ENCODE peak calls at places on chromosomes 16 and 17, in five cellular contexts. A is tibial artery, U is upper lobe of right lung, V is left ventricle myocardium inferior, K is fibroblast of lung. S is an unnamed sample.
A peak's percentile ranks its signal among the peaks of the same experiment; 100 is the strongest.

GRCh38 chr17:42132941-42133340 is 10.3 kb downstream of the HSPB9 start:
- DNase-seq in K (peak; percentile 71), U (peak; percentile 89), A (peak; percentile 77), V (peak; percentile 52), S (no peak)

GRCh38 chr17:32103476-32104113 is 38.7 kb upstream of the RHOT1 start:
- DNase-seq in K (no peak), V (no peak), U (no peak), A (no peak), S (no peak)

GRCh38 chr17:34285304-34285792 is at the start of gene CCL11:
- DNase-seq in V (no peak), K (no peak), A (no peak), U (no peak), S (no peak)

GRCh38 chr17:43536236-43537088 is 9.7 kb downstream of the ETV4 start:
- DNase-seq in U (no peak), K (peak; percentile 70), A (no peak), V (no peak), S (no peak)

GRCh38 chr17:17836818-17837379 is at the start of gene SREBF1:
- DNase-seq in U (peak; percentile 85), V (peak; percentile 69), K (peak; percentile 50), A (no peak), S (peak; percentile 86)

GRCh38 chr16:82758904-82759303 is 132.1 kb downstream of the CDH13 start:
- DNase-seq in U (no peak), V (no peak), K (no peak), A (no peak), S (no peak)

GRCh38 chr16:81442220-81442908 is 2.2 kb upstream of the CMIP start:
- DNase-seq in A (no peak), U (no peak), K (no peak), V (no peak), S (no peak)

GRCh38 chr16:80197790-80198201 is 343.0 kb upstream of the DYNLRB2 start:
- DNase-seq in A (no peak), V (no peak), K (peak; percentile 81), U (no peak), S (no peak)

GRCh38 chr17:7558544-7559306 is at the start of gene TNFSF13:
- DNase-seq in U (peak; percentile 87), A (peak; percentile 85), V (peak; percentile 62), K (no peak), S (peak; percentile 87)

GRCh38 chr17:62703269-62703775 is 75.9 kb downstream of the MRC2 start:
- DNase-seq in A (peak; percentile 69), U (no peak), K (peak; percentile 22), V (no peak), S (peak; percentile 73)

GRCh38 chr17:9632741-9633140 is 12.6 kb upstream of the USP43 start:
- DNase-seq in V (no peak), U (no peak), K (no peak), A (no peak), S (no peak)

GRCh38 chr17:17539591-17539990 is 43.4 kb upstream of the RASD1 start:
- DNase-seq in A (no peak), U (no peak), V (no peak), K (no peak), S (no peak)

GRCh38 chr17:81832608-81833159 is 407 bp downstream of the MCRIP1 start:
- DNase-seq in A (peak; percentile 75), V (peak; percentile 30), U (peak; percentile 81), K (no peak), S (no peak)

GRCh38 chr17:43389022-43389947 is 9.5 kb upstream of the ARL4D start:
- DNase-seq in K (peak; percentile 84), V (peak; percentile 79), U (peak; percentile 92), A (peak; percentile 95), S (peak; percentile 96)

GRCh38 chr17:37137070-37137610 is 188.4 kb downstream of the AATF start:
- DNase-seq in A (no peak), V (no peak), U (no peak), K (no peak), S (no peak)

GRCh38 chr17:69810326-69811035 is 264.5 kb upstream of the KCNJ16 start:
- DNase-seq in V (no peak), A (no peak), U (no peak), K (no peak), S (no peak)

GRCh38 chr16:72091217-72091616 is 2.2 kb downstream of the TXNL4B start:
- DNase-seq in A (no peak), V (no peak), K (no peak), U (no peak), S (no peak)
- H3K36me3 ChIP-seq in A (peaks cover 44% of the 10 kb centered on the region), V (peaks cover 45% of the 10 kb centered on the region), K (peaks cover 8% of the 10 kb centered on the region), U (peaks cover 45% of the 10 kb centered on the region), S (peaks cover 16% of the 10 kb centered on the region)

DNA sequence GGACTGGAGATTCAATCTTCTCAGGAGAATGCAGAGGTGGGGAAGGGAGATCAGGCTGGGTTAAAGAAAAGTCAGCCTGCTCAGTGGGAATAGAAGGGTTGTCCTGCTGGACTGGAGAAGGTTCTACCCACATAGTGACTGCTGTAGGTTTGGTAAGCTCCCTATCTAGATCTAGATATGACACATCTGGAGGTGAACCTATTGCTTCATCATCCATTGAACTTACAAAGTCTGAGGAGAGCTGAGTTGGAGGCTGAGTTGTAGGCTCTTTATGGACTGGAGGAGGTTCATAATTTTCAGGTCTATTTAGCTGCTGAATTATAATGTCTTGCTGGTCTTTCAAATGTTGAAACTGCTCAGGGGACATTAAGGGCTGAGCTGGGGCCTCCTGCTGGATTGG is 46.0 kb upstream of the NF1 start:
- DNase-seq in V (no peak), K (no peak), A (no peak), U (no peak), S (no peak)
- H3K4me3 ChIP-seq in V (no peak overlapping the region), K (no peak overlapping the region), A (no peak overlapping the region), U (no peak overlapping the region), S (no peak overlapping the region)

GRCh38 chr16:11737678-11738077 is 5.0 kb downstream of the TXNDC11 start:
- DNase-seq in V (no peak), U (no peak), K (no peak), A (no peak), S (no peak)
- H3K36me3 ChIP-seq in V (peaks cover 44% of the 10 kb centered on the region), U (peaks cover 54% of the 10 kb centered on the region), K (peaks cover 9% of the 10 kb centered on the region), A (peaks cover 34% of the 10 kb centered on the region), S (peaks cover 38% of the 10 kb centered on the region)

GRCh38 chr17:48244814-48245213 is 137.2 kb downstream of the SNX11 start:
- DNase-seq in A (no peak), V (no peak), U (no peak), K (peak; percentile 45), S (no peak)
- H3K4me3 ChIP-seq in A (no peak overlapping the region), V (no peak overlapping the region), U (no peak overlapping the region), K (no peak overlapping the region), S (no peak overlapping the region)

DNA sequence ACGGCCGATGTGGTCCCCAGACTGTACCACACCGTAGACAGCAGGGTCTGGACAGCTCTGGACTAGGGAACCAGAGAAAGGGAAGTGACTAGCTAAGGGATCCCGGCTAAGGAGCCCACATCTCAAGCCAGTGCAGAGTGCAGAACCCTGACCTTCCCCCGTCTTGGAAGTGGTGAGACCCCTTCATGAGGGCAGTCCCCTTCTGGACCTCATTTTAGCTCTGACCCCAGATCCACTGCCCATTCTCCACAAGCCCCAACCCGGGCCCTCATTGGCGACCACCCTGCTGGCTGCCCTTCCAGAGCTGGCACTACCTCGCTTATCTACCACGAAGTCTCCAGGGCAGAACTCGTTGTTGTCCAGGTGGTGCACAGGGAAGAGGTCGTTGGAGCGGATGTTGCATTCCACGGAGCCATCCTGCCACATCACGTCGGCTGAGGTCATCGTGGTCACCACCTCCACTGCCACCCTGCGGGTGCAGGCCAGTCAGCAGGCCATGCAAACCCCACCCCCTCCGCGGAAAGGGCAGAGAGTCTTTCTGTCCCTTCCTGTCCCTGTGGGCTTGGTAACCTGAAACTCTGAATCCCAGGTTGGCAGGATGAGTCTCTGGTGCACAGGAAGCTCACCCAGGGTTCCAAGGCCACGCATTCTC is 14.2 kb downstream of the SPHK1 start:
- DNase-seq in V (no peak), U (no peak), K (no peak), A (no peak), S (no peak)
- H3K36me3 ChIP-seq in V (peaks cover 97% of the 10 kb centered on the region), U (peaks cover 85% of the 10 kb centered on the region), K (peaks cover 36% of the 10 kb centered on the region), A (peaks cover 88% of the 10 kb centered on the region), S (peaks cover 61% of the 10 kb centered on the region)

DNA sequence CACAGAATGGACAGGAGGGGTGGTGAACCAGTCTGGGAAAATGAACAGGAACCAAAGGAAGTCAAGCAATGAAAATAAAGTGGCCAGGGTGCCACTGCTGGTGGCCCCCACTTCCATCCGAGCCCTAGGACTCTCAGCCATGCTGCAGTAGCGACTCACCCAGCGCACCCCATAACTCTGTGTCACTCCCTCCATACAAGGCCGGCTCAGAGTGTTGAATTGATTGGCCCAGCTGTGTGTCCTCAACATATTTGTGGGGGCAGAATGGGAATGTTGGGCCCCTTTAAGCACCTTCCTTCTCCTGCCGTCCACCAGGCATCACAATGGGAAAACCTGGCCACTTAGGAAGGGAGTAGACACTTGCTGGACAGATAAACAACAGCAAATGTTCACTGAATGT is 169.0 kb upstream of the SDK2 start:
- DNase-seq in U (no peak), K (no peak), A (no peak), V (no peak), S (no peak)
- H3K4me3 ChIP-seq in U (no peak overlapping the region), K (no peak overlapping the region), A (no peak overlapping the region), V (no peak overlapping the region), S (no peak overlapping the region)

GRCh38 chr17:58586009-58586408 is 71.6 kb upstream of the MTMR4 start:
- DNase-seq in A (no peak), V (no peak), K (no peak), U (no peak), S (no peak)

GRCh38 chr17:58587713-58588117 is 73.3 kb upstream of the MTMR4 start:
- DNase-seq in K (peak; percentile 37), V (peak; percentile 42), A (peak; percentile 67), U (peak; percentile 67), S (peak; percentile 67)

GRCh38 chr17:58577696-58578095 is 63.3 kb upstream of the MTMR4 start:
- DNase-seq in A (no peak), U (peak; percentile 69), K (peak; percentile 51), V (peak; percentile 21), S (no peak)

GRCh38 chr17:58585554-58585953 is 71.1 kb upstream of the MTMR4 start:
- DNase-seq in K (no peak), A (no peak), U (no peak), V (no peak), S (no peak)

DNA sequence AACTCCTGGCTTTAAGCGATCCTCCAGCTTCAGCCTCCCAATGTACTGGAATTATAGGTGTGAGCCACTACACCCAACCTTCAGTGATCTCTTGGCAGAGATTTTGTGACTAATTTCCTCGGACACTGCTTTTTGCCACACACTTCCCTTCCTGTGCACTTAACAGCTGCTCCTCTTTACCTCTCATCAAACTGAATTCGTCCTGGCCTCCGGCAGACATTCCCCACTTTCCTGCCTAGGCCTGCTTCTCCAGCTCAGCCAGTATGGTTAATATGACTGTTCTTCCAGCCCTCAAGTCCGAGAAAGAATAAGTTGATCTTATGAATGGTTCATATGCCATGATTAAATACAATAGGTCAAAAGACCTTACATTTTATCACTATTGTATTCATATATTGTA is 69.0 kb upstream of the MTMR4 start:
- DNase-seq in A (no peak), V (no peak), K (no peak), U (no peak), S (no peak)
- H3K36me3 ChIP-seq in A (no peaks in the 10 kb centered on the region), V (no peaks in the 10 kb centered on the region), K (no peaks in the 10 kb centered on the region), U (no peaks in the 10 kb centered on the region), S (no peaks in the 10 kb centered on the region)

DNA sequence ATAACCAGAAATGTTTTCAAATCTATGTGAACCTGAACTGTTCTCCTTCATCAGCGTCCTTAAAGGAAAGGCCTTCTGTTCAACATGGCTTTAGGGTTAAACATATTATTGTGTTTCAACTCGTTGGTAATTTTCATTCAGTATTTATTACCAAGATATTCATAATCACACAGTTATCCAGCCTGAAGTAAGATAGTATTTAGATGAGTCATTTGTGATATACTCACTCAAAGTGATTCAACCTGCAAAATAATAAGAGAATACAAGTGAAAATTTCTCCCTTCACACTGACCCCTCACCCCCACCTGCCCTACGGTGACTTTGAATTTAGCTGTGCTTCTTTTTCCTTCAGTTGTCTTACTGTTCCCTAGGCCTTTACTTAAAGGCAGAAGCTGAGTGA is 3.0 kb downstream of the CYLD start:
- DNase-seq in U (no peak), K (no peak), A (no peak), V (no peak), S (no peak)
- H3K4me3 ChIP-seq in U (no peak overlapping the region), K (no peak overlapping the region), A (no peak overlapping the region), V (no peak overlapping the region), S (no peak overlapping the region)

S was measured in sigmoid colon.